ENCODE peak calls at places on chromosomes 12 and 14, in four cellular contexts. Y, F, L and R are unnamed samples.

GRCh38 chr14:96265387-96265786 is 9.4 kb downstream of the BDKRB1 start:
- DNase-seq in Y (no peak), F (no peak), L (no peak), R (no peak)

GRCh38 chr12:91139981-91140659 is 28.8 kb upstream of the LUM start:
- DNase-seq in Y (no peak), F (no peak), L (no peak), R (no peak)

GRCh38 chr12:44788731-44789130 is 87.4 kb downstream of the NELL2 start:
- DNase-seq in Y (no peak), F (no peak), L (no peak), R (no peak)

GRCh38 chr12:53626702-53627169 is 554 bp upstream of the ATF7 start:
- DNase-seq in Y (no peak), F (no peak), L (no peak), R (no peak)

GRCh38 chr12:4910502-4911315 is 1.0 kb downstream of the KCNA1 start:
- DNase-seq in Y (peak), F (no peak), L (no peak), R (no peak)

GRCh38 chr12:40622246-40622838 is 69.9 kb upstream of the CNTN1 start:
- DNase-seq in Y (peak), F (peak), L (peak), R (peak)

GRCh38 chr12:55722948-55723347 is 2.8 kb downstream of the RDH5 start:
- DNase-seq in Y (no peak), F (no peak), L (no peak), R (no peak)

GRCh38 chr12:3607039-3607719 is 116.2 kb downstream of the PRMT8 start:
- DNase-seq in Y (no peak), F (no peak), L (no peak), R (no peak)

GRCh38 chr12:77406131-77406905 is 340.9 kb upstream of the E2F7 start:
- DNase-seq in Y (no peak), F (no peak), L (no peak), R (no peak)

GRCh38 chr12:57765003-57765697 is 1.7 kb downstream of the CYP27B1 start:
- DNase-seq in Y (peak), F (no peak), L (peak), R (peak)

GRCh38 chr14:95256776-95257060 is 63.0 kb downstream of the CLMN start:
- DNase-seq in Y (no peak), F (no peak), L (no peak), R (no peak)
- TF ChIP-seq HMGXB4 in Y (no peak), F (no peak), L (no peak), R (no peak)

GRCh38 chr12:1768585-1768984 is 51.8 kb upstream of the LRTM2 start:
- DNase-seq in Y (no peak), F (no peak), L (peak), R (no peak)

GRCh38 chr12:1773937-1774655 is 46.3 kb upstream of the LRTM2 start:
- DNase-seq in Y (no peak), F (no peak), L (no peak), R (no peak)

GRCh38 chr12:1767407-1768090 is 52.8 kb upstream of the LRTM2 start:
- DNase-seq in Y (no peak), F (no peak), L (peak), R (no peak)

GRCh38 chr12:1766110-1766509 is 54.3 kb upstream of the LRTM2 start:
- DNase-seq in Y (no peak), F (no peak), L (peak), R (no peak)

GRCh38 chr12:1769809-1770494 is 50.4 kb upstream of the LRTM2 start:
- DNase-seq in Y (no peak), F (no peak), L (peak), R (no peak)
- TF ChIP-seq HMGXB4 in Y (no peak), F (no peak), L (no peak), R (no peak)

GRCh38 chr12:93776581-93777018 is 99.4 kb downstream of the CRADD start:
- DNase-seq in Y (no peak), F (no peak), L (no peak), R (no peak)
- TF ChIP-seq HMGXB4 in Y (no peak), F (no peak), L (no peak), R (no peak)

DNA sequence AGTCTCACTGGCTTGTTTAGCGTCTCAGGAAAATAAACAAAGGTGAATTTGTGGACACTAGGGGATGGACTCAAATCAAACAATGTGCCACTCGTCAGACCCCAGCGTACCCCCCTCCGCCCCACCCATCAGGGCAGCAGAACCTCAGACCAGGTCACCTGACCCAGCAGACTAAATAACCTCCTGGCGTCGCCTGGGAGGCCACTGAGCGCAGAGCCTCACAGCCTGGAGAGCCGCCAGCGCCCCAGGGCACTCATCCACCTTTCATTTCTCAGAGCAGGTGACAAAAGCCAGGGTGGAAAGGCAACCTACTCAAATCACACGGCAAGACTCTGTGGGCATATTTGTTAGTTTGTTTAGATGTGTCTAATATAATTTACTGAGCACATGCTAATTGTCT is 100.9 kb downstream of the DICER1 start:
- DNase-seq in Y (no peak), F (no peak), L (no peak), R (no peak)
- TF ChIP-seq HMGXB4 in Y (no peak), F (no peak), L (no peak), R (no peak)

GRCh38 chr12:85468356-85469157 is 188.5 kb downstream of the ALX1 start:
- DNase-seq in Y (peak), F (peak), L (peak), R (peak)
- TF ChIP-seq HMGXB4 in Y (no peak), F (no peak), L (no peak), R (no peak)

GRCh38 chr12:18749381-18749957 is 11.6 kb downstream of the CAPZA3 start:
- DNase-seq in Y (no peak), F (no peak), L (no peak), R (no peak)
- TF ChIP-seq HMGXB4 in Y (no peak), F (no peak), L (no peak), R (no peak)

GRCh38 chr12:50923361-50924130 is 28.8 kb upstream of the HIGD1C start:
- DNase-seq in Y (no peak), F (no peak), L (no peak), R (no peak)
- TF ChIP-seq HMGXB4 in Y (no peak), F (no peak), L (no peak), R (no peak)

DNA sequence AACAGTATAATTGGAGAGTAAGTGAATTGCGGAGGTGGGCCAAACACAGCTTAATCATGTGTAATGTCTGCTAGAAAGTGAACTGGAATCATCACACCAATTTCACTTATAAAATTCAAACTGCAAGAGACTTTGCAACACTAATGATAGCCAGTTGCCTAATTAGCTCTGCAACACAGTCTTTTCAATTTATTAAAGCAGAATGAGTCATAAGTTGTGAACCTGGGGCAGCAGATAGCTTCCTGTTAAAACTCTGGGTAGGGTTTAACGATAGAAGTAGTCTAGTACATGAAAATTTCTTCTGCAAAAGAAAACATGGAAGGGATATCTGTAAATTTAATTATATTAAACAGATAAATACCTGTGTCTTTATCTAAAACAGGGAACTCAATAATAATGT is 295.4 kb downstream of the SLC16A7 start:
- DNase-seq in Y (no peak), F (no peak), L (no peak), R (no peak)
- TF ChIP-seq HMGXB4 in Y (no peak), F (no peak), L (no peak), R (no peak)

DNA sequence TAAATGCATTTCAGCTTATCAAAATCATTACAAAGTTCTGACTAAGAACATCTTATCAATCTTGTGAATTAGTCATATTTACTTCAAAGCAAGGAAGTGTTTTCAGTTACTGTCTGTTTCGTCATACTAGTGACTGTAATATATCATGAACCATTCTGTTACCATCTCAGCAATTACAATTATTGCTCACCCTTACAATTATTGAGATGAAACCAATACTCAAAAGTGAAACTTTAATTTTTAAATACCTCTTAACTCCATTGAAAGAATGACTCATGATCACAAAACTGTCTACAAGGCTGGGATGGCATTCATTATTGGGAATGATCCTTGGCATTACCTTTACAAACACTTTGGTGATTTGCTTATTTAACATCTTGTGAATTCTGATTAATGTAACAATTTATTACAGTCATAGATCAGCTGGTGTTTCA is 90.3 kb downstream of the RPS6KA5 start:
- DNase-seq in Y (no peak), F (no peak), L (no peak), R (no peak)
- TF ChIP-seq HMGXB4 in Y (no peak), F (no peak), L (no peak), R (no peak)

GRCh38 chr12:16361142-16361783 is 13.8 kb downstream of the MGST1 start:
- DNase-seq in Y (no peak), F (no peak), L (no peak), R (no peak)

GRCh38 chr12:16358896-16359295 is 11.5 kb downstream of the MGST1 start:
- DNase-seq in Y (no peak), F (no peak), L (no peak), R (no peak)

GRCh38 chr12:16362550-16362949 is 15.1 kb downstream of the MGST1 start:
- DNase-seq in Y (no peak), F (no peak), L (no peak), R (no peak)

GRCh38 chr12:16359512-16360491 is 12.4 kb downstream of the MGST1 start:
- DNase-seq in Y (peak), F (peak), L (peak), R (peak)
- TF ChIP-seq HMGXB4 in Y (no peak), F (no peak), L (no peak), R (no peak)